ENCODE peak calls at places on chromosomes 11 and 22, in eight cellular contexts. S, J, Y, X, U, W, B and F are unnamed samples.

GRCh38 chr11:12785901-12786300 is 111.7 kb downstream of the TEAD1 start:
- DNase-seq in S (no peak), J (no peak), Y (no peak), X (no peak), U (no peak), W (no peak), B (no peak), F (no peak)

GRCh38 chr22:46004105-46004866 is 27.3 kb upstream of the WNT7B start:
- DNase-seq in S (no peak), J (no peak), Y (no peak), X (no peak), U (no peak), W (peak), B (no peak), F (no peak)

GRCh38 chr22:34761111-34761510 is 304.8 kb upstream of the ISX start:
- DNase-seq in S (no peak), J (no peak), Y (no peak), X (no peak), U (no peak), W (no peak), B (no peak), F (no peak)

GRCh38 chr11:61536676-61537270 is 28.2 kb downstream of the LRRC10B start:
- DNase-seq in S (no peak), J (no peak), Y (no peak), X (no peak), U (no peak), W (no peak), B (no peak), F (no peak)

GRCh38 chr11:15547685-15548084 is 433.0 kb downstream of the INSC start:
- DNase-seq in S (no peak), J (no peak), Y (no peak), X (no peak), U (no peak), W (no peak), B (no peak), F (no peak)

GRCh38 chr11:107704432-107704831 is 7.4 kb downstream of the SLN start:
- DNase-seq in S (no peak), J (no peak), Y (no peak), X (no peak), U (no peak), W (no peak), B (no peak), F (no peak)

GRCh38 chr11:932435-932834 is 6.8 kb downstream of the AP2A2 start:
- DNase-seq in S (no peak), J (no peak), Y (no peak), X (no peak), U (no peak), W (no peak), B (no peak), F (no peak)

GRCh38 chr11:17598700-17599459 is 51.8 kb downstream of the OTOG start:
- DNase-seq in S (peak), J (peak), Y (peak), X (peak), U (peak), W (peak), B (peak), F (peak)

GRCh38 chr22:39070186-39070585 is 6.9 kb upstream of the APOBEC3G start:
- DNase-seq in S (no peak), J (no peak), Y (no peak), X (no peak), U (no peak), W (no peak), B (no peak), F (no peak)

GRCh38 chr22:32469799-32470212 is 4.8 kb upstream of the FBXO7 start:
- DNase-seq in S (peak), J (no peak), Y (peak), X (no peak), U (no peak), W (peak), B (no peak), F (no peak)

GRCh38 chr11:64753380-64754123 is 6.2 kb downstream of the PYGM start:
- DNase-seq in S (no peak), J (no peak), Y (no peak), X (no peak), U (no peak), W (no peak), B (no peak), F (no peak)

GRCh38 chr22:36048911-36049677 is 20.5 kb upstream of the RBFOX2 start:
- DNase-seq in S (no peak), J (no peak), Y (no peak), X (no peak), U (no peak), W (no peak), B (no peak), F (no peak)

GRCh38 chr22:17120281-17120680 is 879 bp downstream of the TMEM121B start:
- DNase-seq in S (no peak), J (peak), Y (no peak), X (peak), U (peak), W (peak), B (peak), F (peak)